ENCODE peak calls at places on chromosomes 13 and 19, in five cellular contexts. R, E, I, P and U are unnamed samples.

GRCh38 chr19:29714371-29714952 is 599 bp downstream of the C19orf12 start:
- DNase-seq in R (no peak), E (no peak), I (no peak), P (no peak), U (peak; percentile 41)

GRCh38 chr13:90689111-90689510 is 658.4 kb upstream of the MIR17HG start:
- DNase-seq in R (no peak), E (no peak), I (no peak), P (no peak), U (no peak)

GRCh38 chr19:50870417-50871089 is 2.7 kb upstream of the KLK2 start:
- DNase-seq in R (no peak), E (no peak), I (no peak), P (no peak), U (no peak)

GRCh38 chr13:74024314-74024713 is 109.9 kb downstream of the KLF12 start:
- DNase-seq in R (no peak), E (no peak), I (no peak), P (no peak), U (no peak)

GRCh38 chr19:16104722-16105121 is 7.0 kb upstream of the RAB8A start:
- DNase-seq in R (no peak), E (no peak), I (no peak), P (no peak), U (no peak)

GRCh38 chr19:33703438-33703750 is 81.6 kb downstream of the CHST8 start:
- DNase-seq in R (no peak), E (no peak), I (no peak), P (no peak), U (no peak)

GRCh38 chr13:108859202-108860012 is 230.0 kb downstream of the MYO16 start:
- DNase-seq in R (no peak), E (peak; percentile 78), I (no peak), P (no peak), U (no peak)

GRCh38 chr13:111270126-111270525 is 50.3 kb upstream of the TEX29 start:
- DNase-seq in R (no peak), E (no peak), I (no peak), P (no peak), U (no peak)

GRCh38 chr19:489418-490196 is 6.7 kb upstream of the MADCAM1 start:
- DNase-seq in R (no peak), E (no peak), I (no peak), P (no peak), U (no peak)

DNA sequence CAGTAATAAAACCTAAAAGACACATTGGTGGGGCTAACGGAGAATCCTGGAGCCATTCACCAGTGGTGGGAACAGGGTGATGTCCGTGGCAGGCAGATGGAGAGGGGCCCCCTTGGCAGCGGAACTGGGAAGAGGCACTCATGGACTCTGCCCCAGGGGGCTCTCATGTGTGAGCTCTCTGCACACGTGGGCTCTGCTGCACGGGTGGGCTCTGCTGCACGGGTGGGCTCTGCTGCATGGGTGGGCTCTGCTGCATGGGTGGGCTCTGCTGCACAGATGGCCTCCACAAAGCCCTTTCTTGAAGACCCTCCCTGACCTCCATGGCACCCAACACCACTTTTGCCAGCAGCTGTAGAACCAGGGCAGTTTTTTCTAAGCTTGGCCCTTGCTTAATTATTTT is 52.3 kb downstream of the PARP4 start:
- DNase-seq in R (no peak), E (no peak), I (no peak), P (no peak), U (no peak)
- H3K27ac ChIP-seq in R (no peak overlapping the region), E (no peak overlapping the region), I (no peak overlapping the region), P (no peak overlapping the region), U (no peak overlapping the region)

DNA sequence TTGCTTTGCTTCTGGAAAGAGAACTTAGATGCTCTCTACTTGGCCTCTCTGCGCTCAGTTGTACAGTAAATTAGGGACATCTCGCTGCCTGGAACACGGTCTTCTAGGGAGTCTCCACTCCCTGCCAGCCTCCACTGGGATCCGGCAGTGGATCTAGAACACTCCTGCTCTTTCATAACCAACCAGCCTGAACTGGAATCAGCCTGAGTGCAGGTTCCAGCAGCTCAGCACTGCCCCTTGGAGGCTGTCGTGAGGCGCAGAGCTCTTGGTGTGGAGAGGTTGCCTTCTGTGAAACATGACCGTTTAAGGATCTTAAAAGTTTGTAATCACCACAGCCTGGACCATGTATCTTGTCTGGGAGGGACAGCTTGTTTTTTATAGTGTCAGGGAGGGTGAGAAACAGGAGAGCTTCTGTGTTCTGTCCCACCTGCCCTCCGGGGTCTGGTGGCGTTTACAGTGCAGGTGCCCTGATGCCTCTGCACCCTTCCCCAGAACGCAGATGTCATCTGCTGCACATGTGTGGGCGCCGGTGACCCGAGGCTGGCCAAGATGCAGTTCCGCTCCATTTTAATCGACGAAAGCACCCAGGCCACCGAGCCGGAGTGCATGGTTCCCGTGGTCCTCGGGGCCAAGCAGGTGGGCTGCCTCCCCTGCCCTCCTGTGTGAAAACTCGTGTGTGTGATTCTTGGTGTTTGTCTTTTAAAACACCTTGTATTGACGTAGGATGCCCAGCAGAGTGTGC is 24.8 kb downstream of the UPF1 start:
- DNase-seq in R (no peak), E (no peak), I (no peak), P (no peak), U (no peak)
- TF ChIP-seq CTCF in R (no peak), E (peak; percentile 50), I (no peak), P (no peak), U (no peak)

DNA sequence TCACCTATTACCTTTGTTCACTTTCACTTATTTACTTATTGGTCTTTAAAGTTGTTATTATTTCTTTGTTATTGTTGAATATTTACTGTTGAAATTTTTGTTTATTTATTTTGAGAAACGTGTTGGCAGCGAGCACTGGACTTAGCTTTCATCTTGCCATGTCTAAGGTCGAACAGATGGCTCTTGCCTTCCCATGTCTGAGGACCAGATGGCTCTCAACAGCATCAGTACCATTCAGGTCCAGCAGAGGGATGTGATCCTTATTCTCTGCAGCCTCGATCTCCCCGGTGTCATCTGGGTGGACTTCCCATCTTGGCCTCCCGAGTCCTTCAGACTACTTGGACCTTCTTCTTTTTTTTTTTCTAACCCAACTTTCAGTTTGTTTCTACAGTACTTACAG is 1437.6 kb downstream of the UQCRFS1 start:
- DNase-seq in R (no peak), E (no peak), I (no peak), P (no peak), U (no peak)
- H3K9me3 ChIP-seq in R (no peaks in the 10 kb centered on the region), E (peaks cover 33% of the 10 kb centered on the region), I (no peaks in the 10 kb centered on the region), P (no peaks in the 10 kb centered on the region), U (peaks cover 68% of the 10 kb centered on the region)

DNA sequence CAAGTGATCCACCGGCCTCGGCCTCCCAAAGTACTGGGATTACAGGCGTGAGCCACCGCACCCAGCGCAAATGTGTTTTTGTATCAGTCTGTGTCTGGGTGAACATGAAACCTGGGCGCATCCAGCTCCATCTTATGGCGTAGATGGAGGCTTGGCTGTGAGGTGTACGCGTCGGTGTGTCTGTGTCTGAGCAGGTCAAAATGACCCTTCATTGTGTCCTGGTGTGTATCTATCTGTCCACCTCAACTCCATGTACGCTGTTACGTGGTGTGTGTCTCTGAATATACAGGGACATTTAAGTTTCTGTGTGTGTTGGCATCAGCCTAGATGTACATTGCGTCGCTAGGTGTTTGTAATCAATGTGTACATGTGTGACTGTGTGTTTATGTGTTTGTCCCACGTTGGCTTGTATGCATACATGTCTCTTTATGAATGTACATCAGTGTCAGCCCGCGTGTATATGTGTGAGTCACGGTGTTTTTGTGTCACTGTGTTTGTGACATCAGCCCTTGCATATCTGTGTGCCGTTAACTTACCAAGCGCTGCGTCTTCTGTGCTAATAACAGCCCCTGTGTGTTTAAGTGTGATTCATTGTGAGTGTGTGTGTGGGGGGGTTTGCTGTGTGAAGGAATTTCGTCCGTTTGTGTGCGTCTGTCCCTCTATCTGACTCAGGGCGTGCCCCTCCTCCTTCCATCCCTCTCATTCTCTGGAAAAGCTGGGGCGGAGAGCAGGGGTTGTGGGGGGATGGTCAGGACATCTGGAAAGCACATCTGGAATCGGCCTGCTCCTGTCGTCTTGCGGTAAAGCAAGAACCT is 6.4 kb downstream of the AXL start:
- DNase-seq in R (peak; percentile 48), E (peak; percentile 97), I (peak; percentile 50), P (peak; percentile 90), U (peak; percentile 28)
- H3K27ac ChIP-seq in R (peak overlapping the region; percentile 98), E (peak overlapping the region; percentile 97), I (peak overlapping the region; percentile 54), P (peak overlapping the region; percentile 97), U (no peak overlapping the region)

DNA sequence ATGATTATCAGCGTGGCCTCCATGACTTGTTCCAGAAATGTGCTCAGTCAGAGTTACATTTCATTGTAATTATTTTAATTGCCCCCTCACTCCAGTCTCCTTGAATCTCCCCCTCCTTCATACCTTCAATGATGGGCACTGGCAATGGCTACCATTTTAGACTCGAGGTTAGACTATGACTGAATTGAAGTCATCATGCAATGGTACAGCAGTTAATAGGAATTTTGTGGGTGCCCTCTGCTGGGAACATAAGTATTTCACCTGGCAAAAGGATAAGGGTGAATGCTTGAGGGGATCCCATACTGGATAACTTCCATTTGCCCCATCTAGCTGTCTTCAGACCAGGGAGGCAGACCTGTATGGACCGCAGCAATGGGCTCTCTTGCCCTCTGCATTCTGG is 32.2 kb upstream of the USP12 start:
- DNase-seq in R (no peak), E (no peak), I (no peak), P (no peak), U (no peak)
- TF ChIP-seq CTCF in R (peak; percentile 13), E (peak; percentile 30), I (no peak), P (peak; percentile 6), U (peak; percentile 29)

GRCh38 chr13:75721307-75721706 is 85.2 kb downstream of the LMO7 start:
- DNase-seq in R (no peak), E (no peak), I (no peak), P (no peak), U (no peak)
- H3K9me3 ChIP-seq in R (no peaks in the 10 kb centered on the region), E (no peaks in the 10 kb centered on the region), I (no peaks in the 10 kb centered on the region), P (no peaks in the 10 kb centered on the region), U (no peaks in the 10 kb centered on the region)

DNA sequence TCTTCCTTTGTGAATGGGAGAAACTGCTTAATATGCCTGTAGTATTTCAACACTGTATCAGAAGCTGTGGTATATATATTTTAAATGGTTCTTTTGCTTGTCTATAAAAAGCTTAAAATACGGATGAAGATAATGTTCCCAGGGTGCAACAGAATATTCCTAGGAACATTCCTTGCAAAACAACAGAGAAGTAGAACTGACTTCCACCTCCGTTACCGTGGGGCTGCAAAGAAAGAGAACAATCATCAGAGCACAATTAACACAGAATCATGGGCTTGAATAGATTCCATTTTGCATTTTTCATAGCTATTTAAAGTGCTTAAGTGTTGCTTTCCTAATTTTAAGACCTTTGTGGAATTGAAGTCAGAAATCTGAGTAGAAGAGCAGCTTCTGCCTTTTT is 1227.7 kb downstream of the EFNB2 start:
- DNase-seq in R (no peak), E (no peak), I (no peak), P (no peak), U (no peak)
- H3K27ac ChIP-seq in R (no peak overlapping the region), E (no peak overlapping the region), I (no peak overlapping the region), P (no peak overlapping the region), U (no peak overlapping the region)